ENCODE peak calls at places on chromosomes 6 and 20, in eight cellular contexts. P, W, N, I, X, E, O and U are unnamed samples.

GRCh38 chr20:46797201-46797600 is 87.8 kb downstream of the SLC2A10 start:
- DNase-seq in P (no peak), W (no peak), N (no peak), I (no peak), X (no peak), E (no peak), O (no peak), U (no peak)

GRCh38 chr6:161048636-161049035 is 57.1 kb downstream of the MAP3K4 start:
- DNase-seq in P (no peak), W (no peak), N (no peak), I (no peak), X (no peak), E (no peak), O (no peak), U (no peak)

GRCh38 chr20:4633780-4634179 is 87.9 kb upstream of the PRND start:
- DNase-seq in P (no peak), W (no peak), N (peak; percentile 32), I (no peak), X (no peak), E (no peak), O (peak; percentile 12), U (peak; percentile 26)

GRCh38 chr20:9699181-9699580 is 139.7 kb downstream of the PAK5 start:
- DNase-seq in P (no peak), W (no peak), N (no peak), I (no peak), X (no peak), E (no peak), O (peak; percentile 4), U (no peak)

GRCh38 chr20:58906111-58906510 is 53.6 kb downstream of the GNAS start:
- DNase-seq in P (no peak), W (no peak), N (no peak), I (no peak), X (no peak), E (no peak), O (no peak), U (no peak)

GRCh38 chr20:48273843-48274242 is 488.6 kb upstream of the SULF2 start:
- DNase-seq in P (no peak), W (no peak), N (no peak), I (no peak), X (no peak), E (no peak), O (no peak), U (no peak)

GRCh38 chr6:107957165-107957908 is 671 bp downstream of the SEC63 start:
- DNase-seq in P (peak; percentile 67), W (peak; percentile 58), N (peak; percentile 59), I (peak; percentile 67), X (peak; percentile 88), E (no peak), O (peak; percentile 33), U (no peak)

GRCh38 chr6:150692604-150693003 is 92.9 kb downstream of the PLEKHG1 start:
- DNase-seq in P (no peak), W (no peak), N (no peak), I (no peak), X (no peak), E (no peak), O (no peak), U (no peak)

GRCh38 chr6:119609865-119610264 is 260.3 kb upstream of the MAN1A1 start:
- DNase-seq in P (no peak), W (no peak), N (no peak), I (no peak), X (no peak), E (no peak), O (no peak), U (no peak)

GRCh38 chr6:66390393-66390792 is 683.4 kb upstream of the EYS start:
- DNase-seq in P (no peak), W (no peak), N (no peak), I (no peak), X (no peak), E (no peak), O (no peak), U (no peak)

GRCh38 chr20:62907377-62908317 is 18.7 kb downstream of the DIDO1 start:
- DNase-seq in P (no peak), W (no peak), N (no peak), I (no peak), X (no peak), E (no peak), O (no peak), U (no peak)

GRCh38 chr20:58751956-58752355 is 59.4 kb downstream of the NPEPL1 start:
- DNase-seq in P (no peak), W (no peak), N (no peak), I (no peak), X (peak; percentile 68), E (no peak), O (no peak), U (no peak)

GRCh38 chr20:8315639-8316573 is 183.8 kb downstream of the PLCB1 start:
- DNase-seq in P (no peak), W (no peak), N (no peak), I (no peak), X (no peak), E (no peak), O (no peak), U (no peak)

GRCh38 chr20:6590891-6591679 is 176.4 kb upstream of the BMP2 start:
- DNase-seq in P (no peak), W (no peak), N (no peak), I (no peak), X (no peak), E (no peak), O (no peak), U (no peak)

GRCh38 chr6:45698046-45698445 is 317.6 kb downstream of the CLIC5 start:
- DNase-seq in P (no peak), W (no peak), N (no peak), I (no peak), X (no peak), E (no peak), O (no peak), U (no peak)

DNA sequence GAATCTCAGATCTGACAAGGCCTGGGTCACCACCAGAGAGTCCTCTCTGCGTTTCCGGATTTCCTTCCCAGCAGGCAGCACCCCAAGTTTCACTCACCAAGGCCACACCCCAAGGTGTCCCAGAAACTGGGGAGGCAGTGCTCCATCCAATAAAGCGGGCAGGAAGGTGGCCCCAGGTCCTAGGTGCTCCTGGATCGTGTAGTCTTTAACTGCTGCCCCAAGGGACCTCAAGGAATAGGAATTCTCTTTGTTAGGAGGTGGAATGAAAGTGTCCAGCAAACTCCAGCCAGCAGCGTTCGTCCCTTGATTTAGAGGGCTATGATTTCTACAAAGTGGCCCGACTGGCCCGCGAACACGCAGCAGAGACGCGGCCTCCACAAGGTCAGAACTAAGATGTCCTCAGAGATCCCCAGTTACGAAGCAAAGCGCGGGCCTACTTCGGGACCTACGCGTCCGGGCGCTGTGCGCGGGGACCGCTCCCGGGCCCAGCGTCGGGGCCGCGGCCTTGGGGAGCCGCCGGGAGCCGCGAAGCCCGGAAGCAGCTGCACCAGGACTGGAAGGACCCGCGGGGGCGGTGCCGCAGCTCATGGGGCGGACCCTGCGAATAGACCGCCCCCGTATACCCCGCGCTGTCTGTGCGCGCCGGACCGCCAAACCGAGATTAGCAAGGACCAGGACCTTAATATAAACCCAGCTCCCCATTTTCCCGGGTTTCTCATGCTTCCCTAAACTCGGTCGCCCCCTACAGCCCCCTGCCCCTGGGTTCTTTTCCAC is at the start of gene C6orf47:
- DNase-seq in P (peak; percentile 92), W (peak; percentile 85), N (peak; percentile 94), I (peak; percentile 87), X (peak; percentile 97), E (peak; percentile 51), O (peak; percentile 73), U (peak; percentile 81)
- TF ChIP-seq POLR2A in P (no peak), W (peak; percentile 85), N (peak; percentile 90), I (peak; percentile 87), X (peak; percentile 34), E (peak; percentile 94), O (peak; percentile 73), U (peak; percentile 79)

DNA sequence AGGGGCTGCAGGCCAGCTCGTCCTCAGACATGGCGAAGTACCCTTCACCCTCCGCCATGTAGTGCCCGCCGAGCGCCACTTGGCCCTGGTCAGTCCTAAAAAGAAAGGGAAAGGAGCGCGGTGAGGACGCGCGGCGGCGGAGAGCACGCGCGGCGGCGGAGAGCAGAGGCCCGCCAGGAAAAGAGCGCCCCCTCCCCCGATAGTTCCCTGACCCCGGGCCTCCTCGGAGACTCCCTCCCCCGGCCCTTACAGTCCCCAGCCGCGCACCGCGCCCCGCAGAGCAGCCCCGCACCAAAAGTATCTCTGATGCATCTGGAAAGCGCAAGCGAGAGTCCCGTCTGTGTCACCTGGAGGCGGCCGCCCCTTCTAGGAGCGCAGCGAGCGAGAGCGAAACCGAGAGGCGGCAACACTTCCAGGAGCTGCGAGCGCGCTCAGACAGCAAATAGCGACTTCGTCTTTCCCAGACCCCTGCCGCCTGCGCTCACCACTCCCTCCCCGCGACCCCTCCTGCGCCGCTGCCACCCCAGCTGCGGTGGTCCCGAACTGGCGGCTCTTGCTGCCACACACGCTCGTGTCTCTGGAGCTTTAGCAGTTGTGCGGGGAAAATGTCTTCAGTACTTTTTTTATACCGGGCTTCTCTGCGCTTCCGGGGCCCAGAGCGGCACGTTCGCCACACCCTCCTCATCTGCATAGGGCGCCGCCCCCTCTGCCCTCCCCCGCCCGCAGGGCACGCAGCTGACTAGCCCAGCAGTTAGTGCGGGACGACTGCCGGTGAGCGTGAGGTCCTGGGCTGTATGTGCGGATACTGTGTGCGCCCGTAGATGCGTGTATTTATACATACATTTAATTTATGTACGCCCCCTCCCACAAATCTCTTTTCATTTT is at the start of gene TENT5A:
- DNase-seq in P (peak; percentile 97), W (peak; percentile 94), N (peak; percentile 96), I (peak; percentile 95), X (peak; percentile 99), E (peak; percentile 75), O (peak; percentile 79), U (peak; percentile 68)
- TF ChIP-seq POLR2A in P (peak; percentile 55), W (peak; percentile 88), N (peak; percentile 97), I (peak; percentile 81), X (peak; percentile 59), E (peak; percentile 45), O (peak; percentile 29), U (peak; percentile 79)

GRCh38 chr20:24747881-24748595 is 201.0 kb upstream of the CST7 start:
- DNase-seq in P (no peak), W (no peak), N (no peak), I (no peak), X (peak; percentile 36), E (no peak), O (no peak), U (no peak)
- TF ChIP-seq POLR2A in P (no peak), W (no peak), N (no peak), I (no peak), X (no peak), E (no peak), O (no peak), U (no peak)

GRCh38 chr6:32608374-32608773 is 18.7 kb upstream of the HLA-DRB1 start:
- DNase-seq in P (no peak), W (no peak), N (no peak), I (no peak), X (no peak), E (no peak), O (no peak), U (no peak)

GRCh38 chr6:32609391-32609730 is 19.7 kb upstream of the HLA-DRB1 start:
- DNase-seq in P (no peak), W (no peak), N (no peak), I (no peak), X (no peak), E (no peak), O (no peak), U (no peak)

GRCh38 chr6:32609731-32610640 is 20.3 kb upstream of the HLA-DRB1 start:
- DNase-seq in P (no peak), W (no peak), N (peak; percentile 63), I (peak; percentile 34), X (no peak), E (peak; percentile 94), O (peak; percentile 87), U (peak; percentile 28)

GRCh38 chr6:32607988-32608298 is 18.3 kb upstream of the HLA-DRB1 start:
- DNase-seq in P (no peak), W (no peak), N (no peak), I (no peak), X (no peak), E (no peak), O (no peak), U (no peak)

GRCh38 chr6:32607263-32607987 is 17.8 kb upstream of the HLA-DRB1 start:
- DNase-seq in P (no peak), W (no peak), N (no peak), I (no peak), X (no peak), E (no peak), O (no peak), U (no peak)
- TF ChIP-seq POLR2A in P (no peak), W (no peak), N (no peak), I (no peak), X (no peak), E (no peak), O (no peak), U (no peak)